ENCODE peak calls at places on chromosomes 11 and 22, in four cellular contexts. Y is colonic mucosa, E is mammary epithelial cell, R is neural progenitor cell. V is an unnamed sample.

GRCh38 chr22:43088616-43088978 is 594 bp downstream of the TTLL1 start:
- DNase-seq in Y (no peak), E (no peak), R (no peak), V (no peak)

GRCh38 chr11:129846508-129847335 is 31.1 kb downstream of the TMEM45B start:
- DNase-seq in Y (no peak), E (peak; percentile 95), R (no peak), V (peak; percentile 94)

GRCh38 chr11:44351898-44352498 is 42.1 kb upstream of the ALX4 start:
- DNase-seq in Y (no peak), E (no peak), R (no peak), V (no peak)

GRCh38 chr11:9738126-9738525 is 74.2 kb downstream of the SWAP70 start:
- DNase-seq in Y (no peak), E (no peak), R (no peak), V (no peak)

GRCh38 chr11:6298605-6299004 is 21.7 kb downstream of the CAVIN3 start:
- DNase-seq in Y (peak; percentile 21), E (peak; percentile 28), R (peak; percentile 77), V (peak; percentile 32)

GRCh38 chr11:70158201-70158600 is 44.9 kb upstream of the FADD start:
- DNase-seq in Y (no peak), E (no peak), R (peak; percentile 83), V (peak; percentile 11)

GRCh38 chr11:126072141-126072741 is 9.6 kb upstream of the CDON start:
- DNase-seq in Y (no peak), E (no peak), R (no peak), V (no peak)

GRCh38 chr11:68545796-68546195 is 85.2 kb downstream of the PPP6R3 start:
- DNase-seq in Y (no peak), E (peak; percentile 13), R (no peak), V (no peak)

GRCh38 chr22:48444320-48445112 is 1383.2 kb downstream of the BRD1 start:
- DNase-seq in Y (no peak), E (no peak), R (no peak), V (no peak)

GRCh38 chr22:41197808-41198585 is 7.1 kb upstream of the L3MBTL2 start:
- DNase-seq in Y (peak; percentile 77), E (no peak), R (peak; percentile 68), V (peak; percentile 49)

GRCh38 chr11:45369294-45369693 is 83.2 kb upstream of the SYT13 start:
- DNase-seq in Y (no peak), E (no peak), R (no peak), V (no peak)

GRCh38 chr22:46748206-46748947 is 10.3 kb upstream of the CERK start:
- DNase-seq in Y (no peak), E (no peak), R (no peak), V (no peak)

GRCh38 chr11:62923634-62924411 is 2.7 kb upstream of the CHRM1 start:
- DNase-seq in Y (no peak), E (no peak), R (peak; percentile 81), V (no peak)

GRCh38 chr22:41589260-41589600 is 410 bp downstream of the PMM1 start:
- DNase-seq in Y (peak; percentile 45), E (peak; percentile 21), R (peak; percentile 66), V (peak; percentile 56)

GRCh38 chr11:9251306-9251705 is 13.8 kb downstream of the DENND5A start:
- DNase-seq in Y (no peak), E (peak; percentile 31), R (no peak), V (no peak)

GRCh38 chr22:22062306-22062793 is 79.8 kb upstream of the TOP3B start:
- DNase-seq in Y (no peak), E (no peak), R (no peak), V (no peak)

GRCh38 chr11:62811659-62812058 is 6.4 kb upstream of the NXF1 start:
- DNase-seq in Y (no peak), E (no peak), R (no peak), V (no peak)

DNA sequence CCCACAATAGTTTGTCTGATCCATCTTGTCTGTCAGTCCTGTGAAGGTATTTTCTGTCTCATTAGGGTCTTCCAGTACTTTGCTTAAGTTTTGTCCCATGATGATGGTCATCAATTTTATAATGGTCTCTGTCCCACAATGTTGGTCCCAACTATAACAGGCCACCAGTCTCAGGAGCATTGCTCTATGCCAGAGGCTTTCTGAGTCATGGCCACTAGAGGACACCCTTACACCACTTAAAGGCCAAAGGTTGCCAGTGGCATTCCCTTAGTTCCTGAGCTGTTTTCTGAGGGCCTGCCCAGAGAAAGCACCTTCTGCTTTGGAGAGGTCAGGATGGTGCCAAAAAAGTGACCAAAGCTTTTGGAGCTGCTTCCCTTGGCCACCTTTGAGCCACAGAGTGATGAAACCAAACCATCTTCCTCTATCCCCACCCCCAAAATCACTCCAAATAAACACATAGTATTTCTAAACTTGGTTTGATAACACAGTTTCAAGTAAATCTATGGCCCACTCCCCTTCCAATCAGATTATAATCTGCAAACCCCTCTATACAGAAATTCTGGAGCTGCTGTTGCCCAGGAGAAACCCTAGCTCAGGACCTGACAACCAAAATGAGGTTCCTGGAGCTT is 19.3 kb downstream of the EIF3F start:
- DNase-seq in Y (peak; percentile 65), E (peak; percentile 53), R (peak; percentile 85), V (peak; percentile 90)
- H3K4me3 ChIP-seq in Y (no peak overlapping the region), E (no peak overlapping the region), R (no peak overlapping the region), V (no peak overlapping the region)

GRCh38 chr11:128728767-128729587 is 35.1 kb downstream of the FLI1 start:
- DNase-seq in Y (no peak), E (no peak), R (peak; percentile 66), V (no peak)

GRCh38 chr11:128732471-128733277 is 38.8 kb downstream of the FLI1 start:
- DNase-seq in Y (no peak), E (no peak), R (no peak), V (no peak)

GRCh38 chr11:128733440-128734115 is 39.7 kb downstream of the FLI1 start:
- DNase-seq in Y (no peak), E (no peak), R (peak; percentile 81), V (no peak)

GRCh38 chr11:128727811-128728431 is 34.0 kb downstream of the FLI1 start:
- DNase-seq in Y (no peak), E (no peak), R (no peak), V (no peak)

DNA sequence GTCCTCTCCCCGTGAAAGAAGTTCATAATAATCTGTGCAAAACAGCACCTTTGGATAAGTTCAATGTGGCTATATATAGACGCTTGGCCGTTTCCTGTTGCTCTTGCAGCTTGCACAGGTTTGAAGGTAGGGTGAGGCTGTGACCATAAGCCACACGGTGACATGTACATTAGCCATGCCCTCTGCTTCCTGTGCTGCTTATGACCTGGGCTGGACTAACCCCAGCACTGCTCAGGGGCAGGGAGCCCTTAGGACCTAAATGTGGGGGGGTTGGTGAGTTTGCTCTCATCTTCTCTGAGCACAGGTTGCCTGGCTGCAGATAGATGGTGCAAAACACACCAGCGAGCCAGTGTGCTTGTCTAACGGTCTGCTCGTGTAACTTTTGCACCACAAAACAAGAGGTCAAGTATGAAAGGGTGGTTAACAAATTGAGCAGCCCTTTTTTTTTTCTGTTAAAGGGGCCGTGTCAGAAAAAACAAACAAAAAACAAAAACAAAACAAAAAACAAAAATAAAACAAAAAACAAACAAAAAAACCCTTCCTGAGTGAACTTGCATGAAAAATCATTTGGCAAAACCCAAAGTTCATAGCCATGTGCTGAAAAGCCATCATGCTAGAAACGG is 37.3 kb downstream of the FLI1 start:
- DNase-seq in Y (no peak), E (no peak), R (no peak), V (no peak)
- H3K4me1 ChIP-seq in Y (peaks cover 8% of the 10 kb centered on the region), E (no peaks in the 10 kb centered on the region), R (peaks cover 47% of the 10 kb centered on the region), V (no peaks in the 10 kb centered on the region)

GRCh38 chr11:128451651-128452470 is 135.5 kb downstream of the ETS1 start:
- DNase-seq in Y (peak; percentile 63), E (peak; percentile 44), R (peak; percentile 36), V (peak; percentile 80)
- H3K9ac ChIP-seq in Y (peak overlapping the region; percentile 3), E (no peak overlapping the region), R (no peak overlapping the region), V (peak overlapping the region; percentile 79)

GRCh38 chr11:124717421-124717785 is 22.3 kb upstream of the NRGN start:
- DNase-seq in Y (no peak), E (peak; percentile 78), R (no peak), V (no peak)
- H3K4me3 ChIP-seq in Y (no peak overlapping the region), E (no peak overlapping the region), R (peak overlapping the region; percentile 52), V (peak overlapping the region; percentile 76)

DNA sequence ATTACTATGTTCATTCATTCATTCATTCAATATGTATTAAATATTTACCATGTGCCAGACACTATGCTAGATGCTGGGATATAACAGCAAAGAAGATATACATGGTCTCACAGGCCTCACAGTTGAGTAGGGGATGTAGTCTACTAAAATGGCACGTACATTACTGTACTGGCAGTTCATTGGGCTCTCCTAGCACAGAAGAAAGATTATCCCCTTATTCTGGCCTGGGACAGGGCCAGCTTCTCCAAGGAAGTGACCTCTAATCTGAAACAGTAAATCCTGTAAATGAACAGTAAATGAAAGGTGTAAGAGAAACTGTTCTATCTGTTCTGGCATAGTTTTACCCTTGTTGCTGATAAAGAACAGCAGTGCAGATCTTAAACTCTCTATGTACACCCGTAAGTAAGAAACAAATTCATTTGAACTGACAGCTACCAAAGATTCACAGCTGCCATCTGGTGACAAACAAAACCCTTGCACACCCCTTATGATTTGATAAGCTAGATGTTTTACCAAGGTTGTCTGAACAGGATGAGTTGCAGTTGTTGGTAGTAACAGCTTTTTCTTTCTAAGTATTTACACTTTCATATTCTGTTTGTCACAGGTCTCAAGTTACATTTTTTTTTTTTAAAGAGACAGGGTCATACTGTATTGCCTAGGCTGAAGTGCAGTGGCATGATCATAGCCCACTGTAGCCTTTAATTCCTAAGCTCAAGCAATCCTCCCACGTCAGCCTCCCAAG is 263.1 kb downstream of the TMEM135 start:
- DNase-seq in Y (no peak), E (no peak), R (no peak), V (no peak)
- H3K4me1 ChIP-seq in Y (no peaks in the 10 kb centered on the region), E (no peaks in the 10 kb centered on the region), R (peaks cover 5% of the 10 kb centered on the region), V (peaks cover 4% of the 10 kb centered on the region)

GRCh38 chr11:111361874-111362273 is 17.2 kb downstream of the POU2AF1 start:
- DNase-seq in Y (no peak), E (peak; percentile 35), R (no peak), V (no peak)
- H3K9ac ChIP-seq in Y (no peak overlapping the region), E (no peak overlapping the region), R (no peak overlapping the region), V (no peak overlapping the region)

V was measured in adipocyte.